ENCODE peak calls at places on chromosomes 13 and 19, in nine cellular contexts. One of them, this sample, is unnamed.

GRCh38 chr19:50213925-50214324 is 10.5 kb downstream of the MYH14 start:
- DNase-seq in lower leg skin: no peak
- DNase-seq in IMR-90: no peak
- DNase-seq in A549: no peak
- DNase-seq in K562: no peak
- DNase-seq in testis: no peak
- DNase-seq in heart left ventricle: no peak
- DNase-seq in HCT116: no peak
- DNase-seq in GM12892: no peak
- DNase-seq in this sample: no peak

GRCh38 chr13:53778937-53779336 is 750.3 kb downstream of the OLFM4 start:
- DNase-seq in IMR-90: no peak
- DNase-seq in lower leg skin: no peak
- DNase-seq in heart left ventricle: no peak
- DNase-seq in K562: no peak
- DNase-seq in GM12892: no peak
- DNase-seq in testis: no peak
- DNase-seq in A549: no peak
- DNase-seq in HCT116: no peak
- DNase-seq in this sample: no peak

GRCh38 chr19:3504723-3505122 is 1.4 kb upstream of the FZR1 start:
- DNase-seq in testis: no peak
- DNase-seq in heart left ventricle: no peak
- DNase-seq in A549: no peak
- DNase-seq in HCT116: no peak
- DNase-seq in GM12892: no peak
- DNase-seq in K562: no peak
- DNase-seq in lower leg skin: no peak
- DNase-seq in IMR-90: no peak
- DNase-seq in this sample: peak

GRCh38 chr19:35268546-35269424 is at the start of gene USF2:
- DNase-seq in K562: peak
- DNase-seq in GM12892: peak
- DNase-seq in IMR-90: peak
- DNase-seq in HCT116: peak
- DNase-seq in A549: peak
- DNase-seq in testis: peak
- DNase-seq in lower leg skin: peak
- DNase-seq in heart left ventricle: peak
- DNase-seq in this sample: peak

GRCh38 chr19:43692364-43692763 is 22.4 kb upstream of the PLAUR start:
- DNase-seq in HCT116: no peak
- DNase-seq in lower leg skin: no peak
- DNase-seq in A549: no peak
- DNase-seq in IMR-90: no peak
- DNase-seq in K562: no peak
- DNase-seq in testis: no peak
- DNase-seq in heart left ventricle: no peak
- DNase-seq in GM12892: no peak
- DNase-seq in this sample: no peak

GRCh38 chr19:48491793-48492123 is 19.9 kb downstream of the LMTK3 start:
- DNase-seq in lower leg skin: no peak
- DNase-seq in GM12892: no peak
- DNase-seq in heart left ventricle: no peak
- DNase-seq in testis: no peak
- DNase-seq in A549: no peak
- DNase-seq in HCT116: no peak
- DNase-seq in IMR-90: no peak
- DNase-seq in K562: no peak
- DNase-seq in this sample: no peak

GRCh38 chr19:58513694-58514563 is 2.1 kb upstream of the SLC27A5 start:
- DNase-seq in testis: peak
- DNase-seq in A549: peak
- DNase-seq in HCT116: peak
- DNase-seq in IMR-90: peak
- DNase-seq in lower leg skin: peak
- DNase-seq in K562: peak
- DNase-seq in GM12892: peak
- DNase-seq in heart left ventricle: peak
- DNase-seq in this sample: peak

GRCh38 chr19:15452111-15453047 is 2.6 kb upstream of the WIZ start:
- DNase-seq in heart left ventricle: peak
- DNase-seq in IMR-90: peak
- DNase-seq in K562: peak
- DNase-seq in A549: peak
- DNase-seq in lower leg skin: peak
- DNase-seq in testis: peak
- DNase-seq in HCT116: peak
- DNase-seq in GM12892: no peak
- DNase-seq in this sample: peak

GRCh38 chr13:50654341-50654740 is 189.2 kb downstream of the DLEU7 start:
- DNase-seq in heart left ventricle: no peak
- DNase-seq in GM12892: no peak
- DNase-seq in A549: no peak
- DNase-seq in HCT116: no peak
- DNase-seq in K562: no peak
- DNase-seq in lower leg skin: no peak
- DNase-seq in testis: no peak
- DNase-seq in IMR-90: no peak
- DNase-seq in this sample: no peak

GRCh38 chr13:28044608-28045007 is 55.8 kb downstream of the FLT3 start:
- DNase-seq in GM12892: no peak
- DNase-seq in heart left ventricle: no peak
- DNase-seq in K562: no peak
- DNase-seq in testis: no peak
- DNase-seq in A549: no peak
- DNase-seq in lower leg skin: no peak
- DNase-seq in IMR-90: peak
- DNase-seq in HCT116: no peak
- DNase-seq in this sample: no peak

GRCh38 chr19:55165952-55166529 is 372 bp downstream of the DNAAF3 start:
- DNase-seq in IMR-90: peak
- DNase-seq in K562: peak
- DNase-seq in GM12892: no peak
- DNase-seq in HCT116: peak
- DNase-seq in A549: peak
- DNase-seq in lower leg skin: no peak
- DNase-seq in testis: peak
- DNase-seq in heart left ventricle: peak
- DNase-seq in this sample: peak

GRCh38 chr19:54109651-54110050 is 5.8 kb downstream of the TFPT start:
- DNase-seq in heart left ventricle: peak
- DNase-seq in GM12892: no peak
- DNase-seq in testis: no peak
- DNase-seq in HCT116: no peak
- DNase-seq in A549: no peak
- DNase-seq in lower leg skin: no peak
- DNase-seq in K562: peak
- DNase-seq in IMR-90: no peak
- DNase-seq in this sample: no peak

GRCh38 chr19:54115071-54116063 is at the start of the genes PRPF31 and TFPT:
- DNase-seq in testis: peak
- DNase-seq in lower leg skin: peak
- DNase-seq in heart left ventricle: peak
- DNase-seq in A549: peak
- DNase-seq in GM12892: peak
- DNase-seq in K562: peak
- DNase-seq in HCT116: peak
- DNase-seq in IMR-90: peak
- DNase-seq in this sample: peak

GRCh38 chr19:54108496-54108895 is 5.8 kb downstream of the NDUFA3 start:
- DNase-seq in IMR-90: no peak
- DNase-seq in testis: no peak
- DNase-seq in GM12892: no peak
- DNase-seq in heart left ventricle: no peak
- DNase-seq in K562: no peak
- DNase-seq in HCT116: no peak
- DNase-seq in A549: no peak
- DNase-seq in lower leg skin: no peak
- DNase-seq in this sample: no peak

DNA sequence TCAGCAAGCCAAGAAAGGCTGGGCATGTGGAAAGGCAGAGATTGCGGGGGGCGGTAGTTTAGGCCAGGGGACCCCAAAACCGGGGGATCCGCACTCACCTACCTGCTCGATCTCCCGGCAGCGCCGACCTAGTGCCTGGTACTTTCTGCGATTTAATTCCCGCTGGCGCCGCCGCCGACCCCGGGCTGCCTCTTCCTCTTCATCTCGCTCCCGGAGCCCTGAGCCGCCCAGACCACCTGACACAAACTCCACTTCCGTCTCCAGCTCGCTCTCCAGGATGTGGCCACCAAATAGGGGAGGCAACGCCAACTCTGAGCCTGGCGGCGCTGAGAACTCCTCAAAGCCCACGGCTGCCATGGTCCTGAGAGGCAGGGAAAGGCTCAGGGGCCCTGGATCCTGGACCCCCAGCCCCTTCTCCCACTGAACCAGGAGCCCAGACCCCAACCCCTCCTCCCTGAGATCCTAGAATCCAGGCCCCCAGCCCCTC is 1.1 kb downstream of the TFPT start:
- DNase-seq in K562: no peak
- DNase-seq in IMR-90: peak
- DNase-seq in GM12892: no peak
- DNase-seq in HCT116: no peak
- DNase-seq in heart left ventricle: no peak
- DNase-seq in lower leg skin: no peak
- DNase-seq in testis: peak
- DNase-seq in A549: no peak
- DNase-seq in this sample: no peak
- TF ChIP-seq POLR2A in K562: no peak
- TF ChIP-seq POLR2A in IMR-90: no peak
- TF ChIP-seq POLR2A in GM12892: peak
- TF ChIP-seq POLR2A in HCT116: no peak
- TF ChIP-seq POLR2A in heart left ventricle: no peak
- TF ChIP-seq POLR2A in lower leg skin: no peak
- TF ChIP-seq POLR2A in testis: no peak
- TF ChIP-seq POLR2A in A549: no peak
- TF ChIP-seq POLR2A in this sample: peak

DNA sequence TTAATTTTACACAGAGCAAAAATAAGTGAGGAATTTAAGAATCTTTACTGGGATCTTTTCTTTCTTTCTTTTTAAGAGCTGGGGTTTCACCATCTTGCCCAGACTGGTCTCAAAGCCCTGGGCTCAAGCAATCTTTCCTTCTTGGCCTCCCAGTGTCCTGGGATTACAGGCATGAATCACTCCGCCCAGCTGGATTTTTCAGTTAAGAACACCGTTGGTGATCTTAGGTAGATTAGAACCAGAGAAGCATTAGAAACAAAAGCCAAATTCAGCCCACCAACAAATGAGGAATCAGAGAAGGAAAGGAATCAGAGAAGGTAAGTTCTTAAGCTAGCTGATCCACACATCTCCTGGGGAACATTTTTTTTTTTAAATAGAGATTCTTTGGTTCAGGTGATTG is 34.2 kb downstream of the EPSTI1 start:
- DNase-seq in heart left ventricle: no peak
- DNase-seq in IMR-90: no peak
- DNase-seq in A549: no peak
- DNase-seq in K562: no peak
- DNase-seq in GM12892: no peak
- DNase-seq in lower leg skin: no peak
- DNase-seq in HCT116: no peak
- DNase-seq in testis: no peak
- DNase-seq in this sample: no peak
- TF ChIP-seq POLR2A in heart left ventricle: no peak
- TF ChIP-seq POLR2A in IMR-90: no peak
- TF ChIP-seq POLR2A in A549: no peak
- TF ChIP-seq POLR2A in K562: no peak
- TF ChIP-seq POLR2A in GM12892: no peak
- TF ChIP-seq POLR2A in lower leg skin: no peak
- TF ChIP-seq POLR2A in HCT116: no peak
- TF ChIP-seq POLR2A in testis: no peak
- TF ChIP-seq POLR2A in this sample: no peak

GRCh38 chr13:113209880-113210421 is 538 bp downstream of the CUL4A start:
- DNase-seq in testis: peak
- DNase-seq in lower leg skin: peak
- DNase-seq in HCT116: peak
- DNase-seq in K562: no peak
- DNase-seq in heart left ventricle: peak
- DNase-seq in IMR-90: peak
- DNase-seq in A549: peak
- DNase-seq in GM12892: peak
- DNase-seq in this sample: peak
- TF ChIP-seq POLR2A in testis: no peak
- TF ChIP-seq POLR2A in lower leg skin: no peak
- TF ChIP-seq POLR2A in HCT116: no peak
- TF ChIP-seq POLR2A in K562: no peak
- TF ChIP-seq POLR2A in heart left ventricle: no peak
- TF ChIP-seq POLR2A in IMR-90: no peak
- TF ChIP-seq POLR2A in A549: no peak
- TF ChIP-seq POLR2A in GM12892: peak
- TF ChIP-seq POLR2A in this sample: peak

GRCh38 chr13:111909971-111910671 is 156.8 kb upstream of the SOX1 start:
- DNase-seq in IMR-90: no peak
- DNase-seq in testis: no peak
- DNase-seq in A549: no peak
- DNase-seq in GM12892: no peak
- DNase-seq in heart left ventricle: no peak
- DNase-seq in HCT116: no peak
- DNase-seq in lower leg skin: peak
- DNase-seq in K562: no peak
- DNase-seq in this sample: no peak

GRCh38 chr13:111912453-111912866 is 154.5 kb upstream of the SOX1 start:
- DNase-seq in A549: no peak
- DNase-seq in testis: no peak
- DNase-seq in heart left ventricle: no peak
- DNase-seq in lower leg skin: peak
- DNase-seq in GM12892: no peak
- DNase-seq in IMR-90: no peak
- DNase-seq in HCT116: no peak
- DNase-seq in K562: no peak
- DNase-seq in this sample: no peak

GRCh38 chr13:111911754-111912452 is 155.0 kb upstream of the SOX1 start:
- DNase-seq in GM12892: no peak
- DNase-seq in A549: no peak
- DNase-seq in lower leg skin: peak
- DNase-seq in IMR-90: no peak
- DNase-seq in heart left ventricle: no peak
- DNase-seq in testis: no peak
- DNase-seq in HCT116: no peak
- DNase-seq in K562: no peak
- DNase-seq in this sample: no peak

GRCh38 chr13:111909501-111909900 is 157.4 kb upstream of the SOX1 start:
- DNase-seq in HCT116: no peak
- DNase-seq in IMR-90: no peak
- DNase-seq in testis: no peak
- DNase-seq in K562: no peak
- DNase-seq in heart left ventricle: no peak
- DNase-seq in lower leg skin: peak
- DNase-seq in A549: no peak
- DNase-seq in GM12892: no peak
- DNase-seq in this sample: no peak

DNA sequence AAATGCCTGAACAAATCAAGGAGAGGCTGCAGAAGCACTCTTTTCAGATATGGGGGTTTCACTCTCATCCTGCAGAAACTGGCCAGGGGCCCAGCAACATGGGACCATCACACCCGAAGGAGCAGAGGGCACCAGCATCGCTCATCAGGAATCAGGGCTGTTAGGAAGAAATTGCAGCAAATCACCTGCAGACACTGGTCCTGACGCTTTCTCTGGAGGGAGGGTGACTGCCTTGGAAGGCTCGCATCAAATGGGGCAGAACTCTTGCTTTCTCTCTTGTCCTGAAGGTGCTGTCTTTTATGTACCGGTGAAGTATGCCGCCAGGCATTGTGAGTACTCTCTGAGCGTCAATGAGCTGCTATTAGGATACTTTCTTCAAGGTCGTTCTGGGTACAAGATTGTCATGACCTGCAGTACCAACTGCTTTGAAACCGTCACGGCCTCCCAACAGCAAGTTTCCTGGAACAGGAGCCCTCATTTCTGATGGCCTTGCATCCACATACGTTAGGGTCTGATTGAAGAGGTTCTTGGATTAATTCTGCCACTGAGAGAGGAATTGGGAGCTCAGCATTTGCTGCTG is 155.7 kb upstream of the SOX1 start:
- DNase-seq in A549: no peak
- DNase-seq in K562: no peak
- DNase-seq in IMR-90: no peak
- DNase-seq in GM12892: no peak
- DNase-seq in lower leg skin: peak
- DNase-seq in testis: no peak
- DNase-seq in HCT116: no peak
- DNase-seq in heart left ventricle: no peak
- DNase-seq in this sample: no peak
- TF ChIP-seq POLR2A in A549: no peak
- TF ChIP-seq POLR2A in K562: no peak
- TF ChIP-seq POLR2A in IMR-90: no peak
- TF ChIP-seq POLR2A in GM12892: no peak
- TF ChIP-seq POLR2A in lower leg skin: no peak
- TF ChIP-seq POLR2A in testis: no peak
- TF ChIP-seq POLR2A in HCT116: no peak
- TF ChIP-seq POLR2A in heart left ventricle: no peak
- TF ChIP-seq POLR2A in this sample: no peak

This sample was measured in erythroblast.